ENCODE peak calls at places on chromosome 7, in four cellular contexts. One of them, this sample, is unnamed.

GRCh38 chr7:148722340-148723165 is 23.9 kb downstream of the CUL1 start:
- DNase-seq in GM12891: no peak
- DNase-seq in body of pancreas: peak
- DNase-seq in right lobe of liver: no peak
- DNase-seq in this sample: no peak

GRCh38 chr7:70530191-70530590 is 601.8 kb upstream of the GALNT17 start:
- DNase-seq in GM12891: no peak
- DNase-seq in right lobe of liver: no peak
- DNase-seq in body of pancreas: no peak
- DNase-seq in this sample: no peak

GRCh38 chr7:84971360-84971759 is 215.5 kb downstream of the SEMA3D start:
- DNase-seq in right lobe of liver: no peak
- DNase-seq in GM12891: no peak
- DNase-seq in body of pancreas: no peak
- DNase-seq in this sample: no peak

GRCh38 chr7:27129729-27130539 is 623 bp downstream of the HOXA4 start:
- DNase-seq in GM12891: no peak
- DNase-seq in body of pancreas: no peak
- DNase-seq in right lobe of liver: no peak
- DNase-seq in this sample: peak

GRCh38 chr7:116588641-116589594 is 64.1 kb downstream of the CAV1 start:
- DNase-seq in body of pancreas: no peak
- DNase-seq in right lobe of liver: no peak
- DNase-seq in GM12891: no peak
- DNase-seq in this sample: peak

GRCh38 chr7:84251183-84251845 is 56.7 kb upstream of the SEMA3A start:
- DNase-seq in GM12891: no peak
- DNase-seq in right lobe of liver: no peak
- DNase-seq in body of pancreas: no peak
- DNase-seq in this sample: no peak

GRCh38 chr7:27169658-27170493 is 4.2 kb downstream of the HOXA10 start:
- DNase-seq in GM12891: no peak
- DNase-seq in body of pancreas: no peak
- DNase-seq in right lobe of liver: no peak
- DNase-seq in this sample: no peak

GRCh38 chr7:112337892-112338291 is 112.4 kb upstream of the IFRD1 start:
- DNase-seq in right lobe of liver: no peak
- DNase-seq in GM12891: no peak
- DNase-seq in body of pancreas: no peak
- DNase-seq in this sample: no peak

GRCh38 chr7:106814887-106815286 is 50.2 kb upstream of the PIK3CG start:
- DNase-seq in right lobe of liver: no peak
- DNase-seq in body of pancreas: no peak
- DNase-seq in GM12891: no peak
- DNase-seq in this sample: no peak

GRCh38 chr7:86970547-86970946 is 88.9 kb downstream of the ELAPOR2 start:
- DNase-seq in right lobe of liver: no peak
- DNase-seq in GM12891: no peak
- DNase-seq in body of pancreas: no peak
- DNase-seq in this sample: no peak

GRCh38 chr7:2036786-2037185 is 196.0 kb downstream of the MAD1L1 start:
- DNase-seq in body of pancreas: peak
- DNase-seq in GM12891: no peak
- DNase-seq in right lobe of liver: no peak
- DNase-seq in this sample: no peak

GRCh38 chr7:44396498-44396897 is 71.1 kb upstream of the CAMK2B start:
- DNase-seq in right lobe of liver: no peak
- DNase-seq in body of pancreas: no peak
- DNase-seq in GM12891: no peak
- DNase-seq in this sample: no peak

GRCh38 chr7:91398341-91398740 is 134.1 kb downstream of the FZD1 start:
- DNase-seq in right lobe of liver: no peak
- DNase-seq in GM12891: no peak
- DNase-seq in body of pancreas: no peak
- DNase-seq in this sample: no peak

GRCh38 chr7:107874605-107875446 is 16.2 kb upstream of the DLD start:
- DNase-seq in right lobe of liver: no peak
- DNase-seq in body of pancreas: peak
- DNase-seq in GM12891: no peak
- DNase-seq in this sample: peak

GRCh38 chr7:106405697-106406141 is 120.9 kb upstream of the NAMPT start:
- DNase-seq in right lobe of liver: no peak
- DNase-seq in GM12891: no peak
- DNase-seq in body of pancreas: no peak
- DNase-seq in this sample: no peak

GRCh38 chr7:43844257-43844656 is 25.1 kb downstream of the MRPS24 start:
- DNase-seq in body of pancreas: no peak
- DNase-seq in right lobe of liver: no peak
- DNase-seq in GM12891: no peak
- DNase-seq in this sample: no peak

GRCh38 chr7:133742709-133743538 is 384.2 kb upstream of the LRGUK start:
- DNase-seq in body of pancreas: no peak
- DNase-seq in GM12891: no peak
- DNase-seq in right lobe of liver: no peak
- DNase-seq in this sample: peak

GRCh38 chr7:151439855-151440798 is at the start of gene CRYGN:
- DNase-seq in body of pancreas: peak
- DNase-seq in right lobe of liver: no peak
- DNase-seq in GM12891: no peak
- DNase-seq in this sample: no peak

GRCh38 chr7:159092701-159093121 is 52.0 kb downstream of the VIPR2 start:
- DNase-seq in GM12891: no peak
- DNase-seq in body of pancreas: peak
- DNase-seq in right lobe of liver: no peak
- DNase-seq in this sample: no peak

GRCh38 chr7:55474944-55475911 is 97.1 kb downstream of the VOPP1 start:
- DNase-seq in right lobe of liver: no peak
- DNase-seq in GM12891: no peak
- DNase-seq in body of pancreas: no peak
- DNase-seq in this sample: no peak
- TF ChIP-seq POLR2A in right lobe of liver: no peak
- TF ChIP-seq POLR2A in GM12891: no peak
- TF ChIP-seq POLR2A in body of pancreas: no peak
- TF ChIP-seq POLR2A in this sample: no peak

GRCh38 chr7:135634191-135634878 is 28.0 kb upstream of the STMP1 start:
- DNase-seq in body of pancreas: no peak
- DNase-seq in GM12891: no peak
- DNase-seq in right lobe of liver: no peak
- DNase-seq in this sample: no peak
- TF ChIP-seq POLR2A in body of pancreas: no peak
- TF ChIP-seq POLR2A in GM12891: no peak
- TF ChIP-seq POLR2A in right lobe of liver: no peak
- TF ChIP-seq POLR2A in this sample: no peak

GRCh38 chr7:143390098-143390772 is 9.1 kb downstream of the ZYX start:
- DNase-seq in GM12891: no peak
- DNase-seq in right lobe of liver: no peak
- DNase-seq in body of pancreas: no peak
- DNase-seq in this sample: no peak

GRCh38 chr7:143392875-143393266 is 11.7 kb downstream of the ZYX start:
- DNase-seq in body of pancreas: no peak
- DNase-seq in right lobe of liver: no peak
- DNase-seq in GM12891: no peak
- DNase-seq in this sample: no peak

GRCh38 chr7:143393267-143394041 is 12.3 kb downstream of the ZYX start:
- DNase-seq in GM12891: no peak
- DNase-seq in right lobe of liver: peak
- DNase-seq in body of pancreas: peak
- DNase-seq in this sample: no peak

GRCh38 chr7:143390773-143391114 is 9.6 kb downstream of the ZYX start:
- DNase-seq in GM12891: no peak
- DNase-seq in body of pancreas: no peak
- DNase-seq in right lobe of liver: no peak
- DNase-seq in this sample: no peak

DNA sequence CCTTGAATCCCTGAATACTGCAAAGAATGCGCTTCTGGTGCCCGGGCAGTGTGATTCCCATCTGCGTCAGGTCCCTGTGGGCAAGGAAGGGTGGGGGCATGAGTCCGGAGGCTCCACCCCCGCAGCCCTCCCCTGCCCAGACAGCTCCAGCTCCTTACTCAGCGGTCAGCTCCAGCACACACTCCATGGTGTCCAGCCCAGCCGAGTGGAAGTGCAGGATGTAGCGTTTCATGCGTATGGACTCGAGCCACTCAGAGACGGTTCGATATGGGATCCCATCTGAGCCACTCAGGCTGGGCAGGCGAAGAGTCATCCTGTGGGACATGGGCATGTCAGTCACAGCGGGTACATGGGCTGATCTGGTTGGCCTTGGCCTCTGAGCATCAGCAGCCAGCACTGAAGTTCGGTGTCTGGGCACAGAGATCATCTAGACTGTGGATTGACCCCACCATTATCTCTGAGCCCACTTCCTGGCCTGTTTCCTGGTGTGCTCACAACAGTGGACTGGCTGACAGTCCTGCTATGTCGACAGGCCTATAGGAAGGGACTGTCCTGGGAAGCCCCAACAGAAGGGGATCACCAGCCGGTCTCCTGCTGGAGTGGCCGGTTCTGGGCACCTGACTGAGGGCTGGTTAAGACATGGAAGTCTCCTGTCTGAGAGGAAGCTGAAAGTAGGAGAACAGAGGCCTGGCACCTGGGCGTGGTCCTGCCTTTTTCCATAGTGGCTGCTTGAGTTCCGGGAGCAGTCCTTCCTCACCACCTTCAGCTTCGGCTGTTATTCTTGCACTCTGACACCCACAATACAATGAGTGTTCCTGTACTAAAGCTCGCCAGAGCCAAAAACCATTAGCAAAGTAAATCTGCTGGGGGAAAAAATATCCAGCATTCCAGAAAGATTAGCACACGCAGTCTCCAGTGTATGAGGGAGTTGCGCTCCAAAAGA is 10.6 kb downstream of the ZYX start:
- DNase-seq in GM12891: no peak
- DNase-seq in right lobe of liver: peak
- DNase-seq in body of pancreas: peak
- DNase-seq in this sample: no peak
- TF ChIP-seq POLR2A in GM12891: no peak
- TF ChIP-seq POLR2A in right lobe of liver: no peak
- TF ChIP-seq POLR2A in body of pancreas: no peak
- TF ChIP-seq POLR2A in this sample: no peak

DNA sequence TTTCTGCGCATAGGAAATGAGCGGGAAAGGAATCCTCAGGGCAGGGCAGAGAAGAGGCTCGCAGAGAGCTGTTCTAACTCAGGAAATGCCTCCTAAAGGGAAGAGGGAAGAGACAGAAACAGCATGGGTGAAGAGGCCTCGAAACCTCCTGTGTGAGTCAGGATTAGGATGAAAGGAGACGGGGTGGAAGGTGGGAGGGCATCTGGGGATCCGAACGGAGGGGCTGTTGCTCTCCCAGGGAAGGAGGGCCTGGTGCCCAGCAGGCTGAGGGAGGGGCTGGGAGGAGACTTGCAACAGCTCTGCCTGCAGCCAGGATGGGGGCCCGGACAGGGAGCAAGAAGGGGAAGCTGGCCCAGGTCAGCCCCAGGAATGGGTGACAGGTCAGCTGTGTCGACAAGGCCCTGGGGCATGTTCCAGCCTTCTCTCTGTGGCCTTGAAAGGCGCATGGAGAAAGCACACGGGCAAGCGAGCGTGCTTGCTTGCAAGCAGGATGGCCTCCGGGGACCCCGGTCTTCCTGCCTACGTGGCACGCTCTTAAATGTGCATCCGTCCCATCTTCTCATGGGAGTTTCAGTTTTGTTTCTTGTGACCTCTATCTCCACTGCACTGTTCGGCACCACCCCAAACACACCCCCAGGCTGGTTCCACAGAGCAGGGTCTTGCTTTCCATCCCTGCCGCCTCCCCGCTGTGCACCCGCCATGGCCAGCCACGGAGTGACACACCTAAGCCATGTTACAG is 63.5 kb downstream of the HIPK2 start:
- DNase-seq in right lobe of liver: peak
- DNase-seq in body of pancreas: no peak
- DNase-seq in GM12891: peak
- DNase-seq in this sample: no peak
- TF ChIP-seq POLR2A in right lobe of liver: no peak
- TF ChIP-seq POLR2A in body of pancreas: no peak
- TF ChIP-seq POLR2A in GM12891: peak
- TF ChIP-seq POLR2A in this sample: no peak

GRCh38 chr7:80604436-80604835 is 34.0 kb upstream of the CD36 start:
- DNase-seq in right lobe of liver: no peak
- DNase-seq in GM12891: no peak
- DNase-seq in body of pancreas: no peak
- DNase-seq in this sample: no peak

GRCh38 chr7:80600046-80600445 is 38.4 kb upstream of the CD36 start:
- DNase-seq in right lobe of liver: no peak
- DNase-seq in body of pancreas: no peak
- DNase-seq in GM12891: no peak
- DNase-seq in this sample: no peak

GRCh38 chr7:80602007-80602406 is 36.4 kb upstream of the CD36 start:
- DNase-seq in GM12891: no peak
- DNase-seq in right lobe of liver: no peak
- DNase-seq in body of pancreas: no peak
- DNase-seq in this sample: no peak

GRCh38 chr7:80608292-80608691 is 30.1 kb upstream of the CD36 start:
- DNase-seq in body of pancreas: no peak
- DNase-seq in GM12891: no peak
- DNase-seq in right lobe of liver: no peak
- DNase-seq in this sample: peak

DNA sequence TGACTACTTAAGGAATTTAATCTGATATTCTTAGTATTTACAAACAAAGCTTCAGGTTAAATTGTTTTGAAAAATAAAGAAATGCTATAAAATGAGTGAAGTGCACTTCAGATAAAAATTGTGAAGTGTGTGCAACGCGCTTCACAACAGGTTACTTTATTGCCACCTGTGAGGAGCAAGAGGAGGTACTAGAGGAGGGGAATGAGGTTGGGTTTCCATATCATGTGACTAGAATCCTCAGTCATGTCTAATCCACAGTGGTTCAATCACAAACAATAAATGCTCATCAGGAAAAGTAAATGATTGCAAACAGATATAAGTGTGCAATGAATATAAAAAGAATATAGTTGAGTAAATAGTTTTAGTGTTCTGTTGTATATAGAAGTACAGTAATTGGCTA is 34.5 kb upstream of the CD36 start:
- DNase-seq in GM12891: no peak
- DNase-seq in right lobe of liver: no peak
- DNase-seq in body of pancreas: no peak
- DNase-seq in this sample: no peak
- TF ChIP-seq POLR2A in GM12891: no peak
- TF ChIP-seq POLR2A in right lobe of liver: no peak
- TF ChIP-seq POLR2A in body of pancreas: no peak
- TF ChIP-seq POLR2A in this sample: no peak

This sample was measured in erythroblast.